ENCODE peak calls at places on chromosomes 4 and X, in nine cellular contexts. I is naive thymus-derived CD8-positive, alpha-beta T cell; O is MCF 10A; Q is stimulated activated CD8-positive, alpha-beta memory T cell treated with anti-CD3 and anti-CD28 coated beads, Interleukin-7, amount 100 ng/mL, for 24 hours; D is GM04504; Z is AML-193; P is naive thymus-derived CD4-positive, alpha-beta T cell; X is thoracic aorta; R is astrocyte of the hippocampus. K is an unnamed sample.

GRCh38 chrX:107738768-107739167 is 36.8 kb downstream of the TSC22D3 start:
- DNase-seq in Z (no peak), Q (no peak), I (no peak), D (no peak), X (no peak), P (no peak), O (no peak), R (no peak), K (no peak)

GRCh38 chrX:13763489-13763888 is 28.9 kb downstream of the OFD1 start:
- DNase-seq in R (peak; percentile 4), D (no peak), I (no peak), X (peak; percentile 4), O (no peak), Q (no peak), Z (no peak), P (no peak), K (no peak)

GRCh38 chrX:108735680-108736508 is 469 bp downstream of the IRS4 start:
- DNase-seq in D (no peak), O (no peak), X (no peak), P (no peak), R (peak; percentile 30), Z (no peak), Q (no peak), I (no peak), K (peak; percentile 3)

GRCh38 chr4:47926667-47927258 is 12.4 kb upstream of the NFXL1 start:
- DNase-seq in X (no peak), D (no peak), O (peak; percentile 62), R (peak; percentile 72), P (peak; percentile 44), Q (no peak), I (peak; percentile 68), Z (peak; percentile 11), K (peak; percentile 47)

GRCh38 chr4:185775792-185776555 is 36.0 kb downstream of the SORBS2 start:
- DNase-seq in D (no peak), R (no peak), I (no peak), O (no peak), X (no peak), P (no peak), Q (no peak), Z (no peak), K (no peak)

GRCh38 chr4:88609387-88609786 is 17.1 kb downstream of the HERC3 start:
- DNase-seq in Q (no peak), Z (peak; percentile 9), I (no peak), O (no peak), D (no peak), R (no peak), P (no peak), X (no peak), K (no peak)

GRCh38 chrX:137916090-137916746 is 350.3 kb downstream of the ZIC3 start:
- DNase-seq in Q (no peak), O (peak; percentile 0), P (no peak), R (peak; percentile 5), D (no peak), X (no peak), Z (no peak), I (no peak), K (no peak)

GRCh38 chr4:119517361-119518229 is 111.0 kb downstream of the PDE5A start:
- DNase-seq in R (peak; percentile 26), Q (no peak), Z (no peak), X (no peak), P (no peak), O (no peak), D (peak; percentile 15), I (no peak), K (no peak)

GRCh38 chr4:75285837-75286236 is 228.4 kb downstream of the RCHY1 start:
- DNase-seq in Q (no peak), D (no peak), X (no peak), R (no peak), Z (no peak), I (no peak), P (no peak), O (no peak), K (no peak)

GRCh38 chrX:39946822-39947221 is 150.9 kb downstream of the BCOR start:
- DNase-seq in Q (no peak), D (peak; percentile 53), X (no peak), Z (no peak), I (no peak), O (no peak), P (no peak), R (peak; percentile 82), K (peak; percentile 73)

GRCh38 chrX:40100141-40100536 is 2.4 kb upstream of the BCOR start:
- DNase-seq in D (no peak), I (no peak), P (no peak), X (no peak), R (peak; percentile 69), Z (no peak), O (peak; percentile 62), Q (no peak), K (peak; percentile 47)

GRCh38 chrX:125826080-125826479 is 340.0 kb downstream of the DCAF12L2 start:
- DNase-seq in Z (no peak), D (no peak), X (no peak), R (peak; percentile 1), P (no peak), Q (no peak), I (no peak), O (peak; percentile 14), K (no peak)

K was measured in H4.